ENCODE peak calls at places on chromosome 1, in eight cellular contexts. M is prostate gland, E is Panc1, O is breast epithelium, K is endothelial cell of umbilical vein, V is K562, J is GM23338, S is stomach. Z is an unnamed sample.

GRCh38 chr1:15261155-15262002 is 14.4 kb downstream of the FHAD1 start:
- DNase-seq in M (no peak), O (no peak), J (peak; percentile 20), K (peak; percentile 74), E (no peak), V (peak; percentile 18), S (peak; percentile 38), Z (no peak)

GRCh38 chr1:11563560-11564069 is 84.7 kb downstream of the DISP3 start:
- DNase-seq in K (no peak), O (no peak), S (no peak), E (no peak), V (peak; percentile 30), M (no peak), J (no peak), Z (no peak)

GRCh38 chr1:162412002-162412401 is at the start of gene SH2D1B:
- DNase-seq in M (no peak), J (no peak), O (no peak), E (no peak), V (peak; percentile 73), S (no peak), K (no peak), Z (no peak)

GRCh38 chr1:155005076-155005971 is 2.7 kb downstream of the ZBTB7B start:
- DNase-seq in M (peak; percentile 93), O (peak; percentile 62), J (no peak), V (no peak), E (no peak), K (no peak), S (peak; percentile 87), Z (no peak)

GRCh38 chr1:233904979-233905415 is 521 bp downstream of the SLC35F3 start:
- DNase-seq in S (no peak), O (no peak), K (no peak), E (no peak), J (no peak), M (no peak), V (peak; percentile 3), Z (no peak)

GRCh38 chr1:91742848-91743292 is 143.1 kb downstream of the TGFBR3 start:
- DNase-seq in S (no peak), E (no peak), M (peak; percentile 55), O (peak; percentile 51), V (no peak), J (no peak), K (peak; percentile 77), Z (no peak)

GRCh38 chr1:186330758-186331157 is 44.3 kb downstream of the TPR start:
- DNase-seq in K (no peak), J (peak; percentile 62), S (no peak), V (peak; percentile 28), M (no peak), O (no peak), E (no peak), Z (no peak)

GRCh38 chr1:240217398-240217797 is 125.7 kb downstream of the FMN2 start:
- DNase-seq in E (no peak), S (no peak), V (no peak), M (no peak), O (no peak), K (no peak), J (no peak), Z (no peak)

GRCh38 chr1:109120356-109120755 is 6.4 kb downstream of the ELAPOR1 start:
- DNase-seq in K (no peak), J (no peak), S (peak; percentile 11), M (no peak), V (no peak), O (no peak), E (no peak), Z (no peak)

GRCh38 chr1:17507916-17508315 is 31.6 kb upstream of the ARHGEF10L start:
- DNase-seq in O (no peak), M (no peak), S (no peak), K (no peak), J (peak; percentile 66), V (no peak), E (no peak), Z (no peak)

GRCh38 chr1:205229399-205229861 is 1.7 kb downstream of the TMCC2 start:
- DNase-seq in K (peak; percentile 14), S (peak; percentile 57), M (peak; percentile 51), J (peak; percentile 86), V (peak; percentile 87), E (no peak), O (peak; percentile 33), Z (peak; percentile 72)

GRCh38 chr1:199218065-199218464 is 579.2 kb downstream of the PTPRC start:
- DNase-seq in K (no peak), E (no peak), S (no peak), O (no peak), J (peak; percentile 21), V (no peak), M (no peak), Z (no peak)

GRCh38 chr1:108017698-108018097 is 52.7 kb upstream of the VAV3 start:
- DNase-seq in V (peak; percentile 4), K (no peak), O (no peak), E (no peak), S (no peak), M (no peak), J (no peak), Z (no peak)

GRCh38 chr1:30253807-30254440 is 469.5 kb downstream of the MATN1 start:
- DNase-seq in S (no peak), J (peak; percentile 27), O (no peak), V (no peak), E (no peak), K (no peak), M (no peak), Z (no peak)

GRCh38 chr1:81678779-81679178 is 122.0 kb upstream of the ADGRL2 start:
- DNase-seq in V (no peak), S (no peak), O (no peak), K (no peak), J (no peak), M (peak; percentile 68), E (no peak), Z (no peak)

GRCh38 chr1:54229281-54229891 is 29.4 kb downstream of the MRPL37 start:
- DNase-seq in S (no peak), V (peak; percentile 59), J (no peak), O (no peak), E (no peak), K (peak; percentile 31), M (no peak), Z (no peak)

GRCh38 chr1:205066221-205066818 is 17.9 kb downstream of the TMEM81 start:
- DNase-seq in S (no peak), O (no peak), M (no peak), K (no peak), E (no peak), V (peak; percentile 38), J (no peak), Z (no peak)

GRCh38 chr1:151606867-151607266 is 5.0 kb upstream of the SNX27 start:
- DNase-seq in M (no peak), V (no peak), O (no peak), K (no peak), J (no peak), S (no peak), E (no peak), Z (no peak)

GRCh38 chr1:217495249-217495648 is 135.6 kb downstream of the GPATCH2 start:
- DNase-seq in E (no peak), S (no peak), M (no peak), O (no peak), K (no peak), J (no peak), V (no peak), Z (no peak)

GRCh38 chr1:114344656-114345055 is 166.3 kb downstream of the TRIM33 start:
- DNase-seq in E (no peak), S (no peak), V (no peak), M (no peak), K (no peak), O (no peak), J (no peak), Z (no peak)

GRCh38 chr1:201625711-201626300 is 86.9 kb downstream of the NAV1 start:
- DNase-seq in V (no peak), M (no peak), K (no peak), E (no peak), S (no peak), J (no peak), O (no peak), Z (no peak)
- TF ChIP-seq POLR2AphosphoS5 in V (no peak), M (no peak), K (no peak), E (no peak), S (no peak), J (no peak), O (no peak), Z (no peak)

GRCh38 chr1:32759521-32759980 is 57.0 kb upstream of the SYNC start:
- DNase-seq in O (peak; percentile 86), E (no peak), M (peak; percentile 92), S (peak; percentile 90), K (no peak), J (peak; percentile 75), V (no peak), Z (no peak)
- TF ChIP-seq POLR2AphosphoS5 in O (peak; percentile 21), E (no peak), M (peak; percentile 94), S (peak; percentile 82), K (no peak), J (no peak), V (no peak), Z (no peak)

GRCh38 chr1:244843148-244843978 is 7.9 kb downstream of the COX20 start:
- DNase-seq in O (no peak), J (no peak), S (no peak), M (no peak), E (no peak), K (no peak), V (no peak), Z (no peak)
- TF ChIP-seq POLR2AphosphoS5 in O (no peak), J (peak; percentile 28), S (no peak), M (no peak), E (no peak), K (no peak), V (peak; percentile 36), Z (no peak)

GRCh38 chr1:1439550-1440261 is 4.2 kb downstream of the VWA1 start:
- DNase-seq in S (no peak), O (no peak), M (no peak), J (peak; percentile 60), E (no peak), K (no peak), V (no peak), Z (no peak)

GRCh38 chr1:1437033-1437903 is 1.8 kb downstream of the VWA1 start:
- DNase-seq in E (no peak), J (no peak), M (no peak), V (no peak), S (no peak), O (no peak), K (no peak), Z (no peak)

GRCh38 chr1:1438531-1439381 is 3.3 kb downstream of the VWA1 start:
- DNase-seq in S (no peak), J (no peak), O (no peak), K (no peak), M (no peak), E (no peak), V (no peak), Z (no peak)

GRCh38 chr1:1436634-1437032 is 1.1 kb downstream of the VWA1 start:
- DNase-seq in V (no peak), O (no peak), K (no peak), J (no peak), E (no peak), S (no peak), M (no peak), Z (no peak)

DNA sequence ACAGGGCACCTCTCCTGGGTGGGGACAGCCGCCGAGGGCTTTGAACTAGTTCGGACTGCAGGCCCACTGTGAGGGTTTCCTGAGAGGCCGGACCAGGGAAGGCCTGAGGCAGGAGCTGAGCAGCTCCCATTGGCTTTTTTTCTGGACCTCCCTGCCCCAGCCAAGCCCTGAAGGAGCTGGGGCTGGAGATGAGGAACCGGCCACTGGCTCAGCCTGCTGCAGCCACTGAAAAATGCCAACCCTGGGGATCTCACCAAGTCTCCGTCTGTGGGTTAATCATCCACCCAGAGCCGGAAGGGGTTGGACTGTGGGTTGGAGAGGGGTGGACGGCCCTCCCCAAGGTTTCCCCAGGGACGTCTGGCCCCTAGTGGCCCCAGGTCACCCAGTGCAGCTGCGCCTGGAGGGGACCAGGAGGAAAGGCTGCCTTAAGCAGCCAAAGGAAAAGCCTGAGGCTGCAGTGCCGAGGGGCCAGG is 2.5 kb downstream of the VWA1 start:
- DNase-seq in S (peak; percentile 73), J (no peak), V (no peak), M (no peak), E (no peak), O (no peak), K (no peak), Z (peak; percentile 41)
- TF ChIP-seq POLR2AphosphoS5 in S (peak; percentile 24), J (no peak), V (no peak), M (no peak), E (no peak), O (no peak), K (no peak), Z (no peak)